ENCODE peak calls at places on chromosomes 3 and 15, in six cellular contexts. K is fibroblast of lung; L is effector memory CD4-positive, alpha-beta T cell; F is SK-N-MC; J is keratinocyte; I is GM23338. R is an unnamed sample.

GRCh38 chr3:67875338-67875737 is 220.9 kb upstream of the SUCLG2 start:
- DNase-seq in I (no peak), J (no peak), L (no peak), F (no peak), K (no peak), R (no peak)

GRCh38 chr3:24263069-24263668 is 231.5 kb downstream of the THRB start:
- DNase-seq in K (no peak), J (no peak), L (no peak), F (no peak), I (no peak), R (no peak)

GRCh38 chr15:51387699-51388041 is 46.2 kb downstream of the GLDN start:
- DNase-seq in K (no peak), J (no peak), I (no peak), L (no peak), F (no peak), R (no peak)

GRCh38 chr3:134197681-134198261 is 52.9 kb downstream of the RYK start:
- DNase-seq in J (peak), K (peak), I (peak), L (no peak), F (peak), R (no peak)

GRCh38 chr3:169383770-169384169 is 279.7 kb downstream of the MECOM start:
- DNase-seq in I (no peak), L (no peak), F (no peak), K (no peak), J (no peak), R (no peak)

GRCh38 chr3:179036226-179036625 is 35.4 kb downstream of the ZMAT3 start:
- DNase-seq in K (peak), F (no peak), L (no peak), I (no peak), J (no peak), R (no peak)

GRCh38 chr15:27679621-27680521 is 419.2 kb downstream of the OCA2 start:
- DNase-seq in J (no peak), L (no peak), I (peak), F (no peak), K (peak), R (no peak)

GRCh38 chr15:24068102-24068501 is 381.0 kb upstream of the NDN start:
- DNase-seq in L (no peak), I (no peak), J (no peak), F (no peak), K (no peak), R (no peak)

GRCh38 chr3:184766555-184767261 is 45.3 kb upstream of the VPS8 start:
- DNase-seq in J (no peak), K (peak), F (no peak), L (no peak), I (no peak), R (peak)

GRCh38 chr3:99191186-99191585 is 289.7 kb upstream of the DCBLD2 start:
- DNase-seq in I (no peak), L (no peak), J (no peak), F (no peak), K (no peak), R (no peak)

GRCh38 chr3:142888099-142888483 is 792 bp downstream of the PCOLCE2 start:
- DNase-seq in J (no peak), K (no peak), F (peak), I (peak), L (no peak), R (no peak)
- H3K27ac ChIP-seq in J (no peak), K (no peak), F (no peak), I (no peak), L (no peak), R (no peak)

GRCh38 chr3:46484388-46484787 is 13.4 kb upstream of the RTP3 start:
- DNase-seq in I (no peak), F (no peak), K (no peak), J (no peak), L (no peak), R (no peak)
- H3K27ac ChIP-seq in I (no peak), F (no peak), K (no peak), J (no peak), L (no peak), R (no peak)

DNA sequence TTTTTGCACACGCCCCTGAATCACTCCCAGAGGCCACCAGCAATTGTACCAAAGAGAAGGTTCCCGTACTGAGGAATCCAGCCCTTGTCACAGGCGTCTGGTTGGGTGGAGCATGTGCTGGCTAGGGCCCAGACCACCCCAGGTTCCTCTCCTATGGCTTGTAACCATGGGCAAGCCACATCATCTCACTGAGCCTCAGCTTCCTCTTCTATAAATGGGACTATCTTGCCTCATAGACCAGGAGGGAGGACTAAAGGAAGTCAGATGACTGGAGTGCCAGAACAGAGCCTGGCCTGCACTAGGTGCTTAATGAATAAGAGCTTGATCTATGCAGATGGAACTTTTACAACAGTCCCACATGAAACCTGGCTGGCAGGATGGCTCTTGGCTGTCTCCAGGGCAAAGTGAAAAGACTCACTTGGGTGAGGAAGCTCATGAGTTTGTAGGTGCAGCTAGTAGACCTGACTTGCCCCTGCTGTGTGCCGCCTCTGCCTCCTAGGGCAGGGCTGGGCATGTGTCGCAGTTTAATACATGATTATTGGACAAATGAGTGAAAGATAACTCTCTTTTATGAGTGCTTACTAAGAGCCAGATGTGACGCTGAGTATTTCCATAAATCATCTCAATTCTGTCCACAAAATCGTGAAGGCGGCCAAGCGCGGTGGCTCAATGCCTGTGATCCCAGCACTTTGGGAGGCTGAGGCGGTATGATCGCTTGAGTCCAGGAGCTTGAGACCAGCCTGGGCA is 29.3 kb downstream of the CTSH start:
- DNase-seq in I (no peak), K (peak), L (no peak), F (no peak), J (peak), R (peak)
- H3K27ac ChIP-seq in I (peak), K (no peak), L (no peak), F (no peak), J (peak), R (peak)

GRCh38 chr15:73654659-73655058 is 21.5 kb upstream of the NPTN start:
- DNase-seq in F (no peak), J (no peak), I (no peak), K (no peak), L (no peak), R (no peak)

GRCh38 chr15:73655724-73656123 is 22.5 kb upstream of the NPTN start:
- DNase-seq in F (no peak), I (no peak), J (no peak), K (no peak), L (no peak), R (no peak)

GRCh38 chr15:73658645-73659044 is 25.5 kb upstream of the NPTN start:
- DNase-seq in F (no peak), I (no peak), K (no peak), J (no peak), L (no peak), R (no peak)

GRCh38 chr15:73660455-73660854 is 23.7 kb upstream of the CD276 start:
- DNase-seq in F (no peak), J (no peak), I (no peak), K (no peak), L (no peak), R (no peak)
- H3K27ac ChIP-seq in F (no peak), J (no peak), I (no peak), K (no peak), L (no peak), R (no peak)

GRCh38 chr3:177357352-177358084 is 160.2 kb upstream of the TBL1XR1 start:
- DNase-seq in I (peak), K (peak), L (no peak), F (no peak), J (peak), R (peak)

GRCh38 chr3:177356113-177356512 is 158.8 kb upstream of the TBL1XR1 start:
- DNase-seq in K (no peak), I (no peak), F (no peak), J (no peak), L (no peak), R (no peak)

GRCh38 chr3:177359601-177360357 is 162.5 kb upstream of the TBL1XR1 start:
- DNase-seq in F (peak), L (peak), K (peak), J (peak), I (peak), R (peak)

GRCh38 chr3:177358968-177359600 is 161.8 kb upstream of the TBL1XR1 start:
- DNase-seq in K (peak), F (no peak), J (no peak), I (peak), L (peak), R (no peak)

DNA sequence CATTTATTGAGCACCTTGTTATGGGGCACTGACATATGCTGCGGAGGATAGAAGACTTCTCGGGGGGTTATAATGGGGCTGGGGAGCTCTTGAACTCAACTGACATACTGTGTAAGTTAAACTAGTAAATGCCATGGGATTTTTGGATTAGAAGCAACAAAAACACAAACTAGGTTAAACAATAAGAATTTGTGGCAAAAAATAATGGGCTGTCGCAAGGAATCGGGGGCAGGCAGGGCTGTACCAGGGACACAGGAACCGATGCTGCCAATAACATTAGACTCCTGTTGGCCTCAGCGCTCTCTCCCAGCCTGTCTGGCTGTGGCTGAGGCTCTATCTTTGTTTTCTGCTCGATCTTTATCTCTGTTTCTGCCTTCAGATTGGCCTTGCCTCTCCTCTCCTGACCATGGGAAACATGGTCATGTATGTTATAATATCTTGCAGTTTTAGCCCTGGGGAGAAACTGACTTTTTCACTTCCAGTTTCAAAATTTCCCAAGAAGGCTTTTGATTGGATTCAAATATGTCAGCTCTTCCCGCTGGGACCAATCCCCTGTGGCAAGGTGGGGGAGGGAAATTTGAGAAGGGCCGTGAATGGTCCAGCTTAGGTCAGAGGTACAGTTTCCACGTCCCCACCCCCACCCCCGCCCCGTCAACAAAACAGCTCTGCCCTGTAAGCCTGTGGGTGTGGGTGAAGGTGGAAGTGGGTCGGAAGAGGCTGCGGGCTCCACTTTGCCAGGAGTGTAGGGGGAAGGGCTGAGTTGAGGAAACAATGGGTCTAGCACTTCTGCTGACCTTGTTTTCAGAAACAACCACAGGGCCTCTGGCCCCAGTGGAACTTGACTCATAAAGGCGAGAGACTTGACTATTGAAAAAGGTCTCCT is 161.0 kb upstream of the TBL1XR1 start:
- DNase-seq in J (no peak), L (peak), F (no peak), K (peak), I (peak), R (no peak)
- H3K27ac ChIP-seq in J (peak), L (peak), F (peak), K (peak), I (peak), R (peak)

GRCh38 chr3:187072102-187072501 is 67.2 kb downstream of the RPL39L start:
- DNase-seq in K (no peak), F (no peak), L (no peak), J (no peak), I (no peak), R (no peak)
- H3K27ac ChIP-seq in K (no peak), F (no peak), L (no peak), J (no peak), I (no peak), R (no peak)

DNA sequence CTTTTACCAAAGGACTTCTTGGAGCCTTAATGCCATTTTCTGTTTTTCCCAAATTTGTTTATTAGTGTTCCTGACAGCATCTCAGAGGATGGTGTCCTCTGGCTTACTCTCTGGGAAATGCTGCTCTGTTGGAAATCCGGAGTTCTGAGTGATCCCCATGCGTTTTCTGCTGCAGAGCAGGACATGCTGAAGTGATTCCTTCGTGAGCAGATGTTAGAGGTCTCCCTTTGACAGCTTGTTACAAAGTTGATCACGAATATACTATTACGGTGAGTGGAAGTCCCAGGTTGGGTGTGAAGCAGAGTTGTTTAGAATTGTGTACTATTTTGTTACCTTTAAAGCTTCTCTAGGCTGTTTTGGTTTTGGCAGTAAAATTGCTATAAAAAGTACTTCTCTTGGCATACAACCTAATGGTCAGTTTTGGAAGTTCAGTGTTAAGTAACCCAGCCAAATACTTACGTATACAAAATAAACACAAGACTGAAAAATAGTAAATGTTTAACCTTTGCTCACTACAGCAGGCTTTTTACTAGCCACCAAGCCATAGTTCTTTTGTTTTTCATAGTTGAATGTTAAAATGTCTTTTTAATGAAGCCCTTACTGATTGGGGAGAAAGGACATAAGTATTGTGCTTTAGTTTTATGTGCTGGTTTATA is 15.0 kb upstream of the GOLGA6L9 start:
- DNase-seq in L (no peak), F (no peak), I (no peak), K (no peak), J (no peak), R (no peak)
- H3K27ac ChIP-seq in L (no peak), F (peak), I (no peak), K (no peak), J (no peak), R (no peak)

DNA sequence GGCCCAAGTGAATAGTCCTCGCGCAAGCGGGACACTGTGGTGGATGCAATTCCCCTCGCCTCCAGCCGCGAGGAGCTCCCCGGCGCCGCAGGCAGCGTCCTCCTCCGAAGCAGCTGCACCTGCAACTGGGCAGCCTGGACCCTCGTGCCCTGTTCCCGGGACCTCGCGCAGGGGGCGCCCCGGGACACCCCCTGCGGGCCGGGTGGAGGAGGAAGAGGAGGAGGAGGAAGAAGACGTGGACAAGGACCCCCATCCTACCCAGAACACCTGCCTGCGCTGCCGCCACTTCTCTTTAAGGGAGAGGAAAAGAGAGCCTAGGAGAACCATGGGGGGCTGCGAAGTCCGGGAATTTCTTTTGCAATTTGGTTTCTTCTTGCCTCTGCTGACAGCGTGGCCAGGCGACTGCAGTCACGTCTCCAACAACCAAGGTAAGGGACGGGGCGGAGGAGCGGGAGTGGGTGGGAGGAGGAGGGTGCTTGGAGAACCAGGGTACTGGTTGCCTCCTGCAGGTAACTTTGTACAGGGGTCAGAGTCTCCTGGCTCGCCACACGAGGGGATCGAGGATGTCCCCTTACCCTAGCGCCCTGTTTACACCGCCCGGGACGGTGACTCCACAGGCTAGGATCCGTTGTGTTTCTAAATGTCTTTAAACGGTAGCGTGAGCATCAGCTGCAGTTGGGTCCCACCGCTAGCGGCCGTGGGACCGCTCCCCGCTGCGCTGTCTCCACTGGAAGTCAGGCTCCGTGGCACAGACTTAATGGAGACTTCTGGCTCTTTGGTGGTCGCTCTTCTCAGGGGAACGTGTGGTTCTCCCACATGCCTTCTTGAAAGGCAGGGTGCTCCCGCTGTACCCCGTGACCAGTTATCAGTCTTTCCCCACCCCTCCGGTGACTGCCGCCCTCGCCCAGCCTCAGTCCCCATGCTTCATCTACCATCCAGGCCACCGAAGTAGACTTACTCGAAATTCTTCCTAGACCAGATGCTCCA is at the start of gene EPHA6:
- DNase-seq in K (peak), F (no peak), I (peak), L (no peak), J (no peak), R (no peak)
- H3K27ac ChIP-seq in K (no peak), F (no peak), I (no peak), L (no peak), J (no peak), R (no peak)

GRCh38 chr3:83065861-83066260 is 1304.4 kb upstream of the GBE1 start:
- DNase-seq in J (no peak), K (peak), L (no peak), F (no peak), I (no peak), R (no peak)
- H3K27ac ChIP-seq in J (no peak), K (no peak), L (no peak), F (no peak), I (no peak), R (no peak)

GRCh38 chr15:73002509-73002908 is 49.8 kb upstream of the NEO1 start:
- DNase-seq in L (no peak), I (no peak), J (no peak), K (peak), F (no peak), R (no peak)
- H3K27ac ChIP-seq in L (no peak), I (no peak), J (no peak), K (no peak), F (no peak), R (no peak)

R was measured in epithelial cell of prostate.